ENCODE peak calls at places on chromosomes 4 and X, in nine cellular contexts. N, S, F, I, Y, U, T, K and D are unnamed samples.

GRCh38 chr4:109826719-109827118 is 1.1 kb upstream of the RRH start:
- DNase-seq in Y (no peak), K (no peak), F (peak), S (no peak), T (no peak), U (no peak), I (no peak), N (no peak), D (no peak)

GRCh38 chrX:49840679-49841078 is 11.6 kb downstream of the PAGE4 start:
- DNase-seq in I (no peak), K (peak), Y (peak), T (peak), U (peak), N (no peak), F (peak), S (peak), D (no peak)

GRCh38 chrX:26442340-26442739 is 226.4 kb downstream of the MAGEB5 start:
- DNase-seq in T (no peak), Y (no peak), N (no peak), S (no peak), K (no peak), U (peak), F (no peak), I (no peak), D (no peak)

GRCh38 chr4:150178161-150178560 is 99.9 kb downstream of the DCLK2 start:
- DNase-seq in T (no peak), K (no peak), I (no peak), F (peak), Y (no peak), U (no peak), S (no peak), N (no peak), D (no peak)

GRCh38 chrX:41452972-41453371 is 5.8 kb downstream of the NYX start:
- DNase-seq in S (no peak), Y (no peak), U (no peak), F (peak), T (no peak), N (no peak), K (no peak), I (no peak), D (no peak)

GRCh38 chr4:139540637-139541036 is 15.4 kb downstream of the SETD7 start:
- DNase-seq in Y (no peak), U (no peak), I (no peak), N (no peak), T (no peak), K (no peak), S (no peak), F (peak), D (no peak)

GRCh38 chrX:1727531-1728027 is 112.7 kb downstream of the ASMT start:
- DNase-seq in K (no peak), U (no peak), N (no peak), Y (no peak), T (peak), S (no peak), I (no peak), F (peak), D (no peak)

GRCh38 chr4:76305971-76306881 is at the start of gene STBD1:
- DNase-seq in K (peak), N (peak), U (peak), F (peak), S (peak), I (peak), T (peak), Y (no peak), D (no peak)

GRCh38 chr4:123390846-123391456 is 5.6 kb upstream of the SPRY1 start:
- DNase-seq in Y (no peak), F (no peak), U (peak), N (no peak), I (no peak), T (no peak), S (no peak), K (peak), D (no peak)

GRCh38 chr4:5036239-5036638 is 15.0 kb upstream of the STK32B start:
- DNase-seq in I (no peak), Y (no peak), U (no peak), F (peak), K (no peak), N (no peak), T (no peak), S (no peak), D (no peak)

GRCh38 chr4:176769519-176769918 is 23.2 kb downstream of the VEGFC start:
- DNase-seq in I (no peak), U (no peak), Y (no peak), F (peak), K (no peak), N (no peak), S (no peak), T (no peak), D (no peak)

GRCh38 chr4:90536408-90536807 is 409.2 kb downstream of the CCSER1 start:
- DNase-seq in F (no peak), T (no peak), N (no peak), Y (no peak), K (no peak), S (no peak), I (no peak), U (peak), D (no peak)

GRCh38 chr4:77022581-77023133 is 53.1 kb downstream of the CCNI start:
- DNase-seq in F (peak), S (no peak), Y (no peak), U (no peak), T (no peak), K (no peak), I (no peak), N (no peak), D (no peak)

GRCh38 chr4:99852199-99852718 is 35.6 kb downstream of the DAPP1 start:
- DNase-seq in Y (no peak), K (no peak), U (no peak), N (no peak), T (no peak), F (no peak), S (no peak), I (no peak), D (no peak)

GRCh38 chr4:7778524-7779193 is 161.0 kb downstream of the AFAP1 start:
- DNase-seq in F (no peak), I (no peak), U (no peak), S (no peak), N (no peak), K (no peak), Y (no peak), T (no peak), D (no peak)

GRCh38 chrX:154717824-154718223 is 33.1 kb downstream of the GAB3 start:
- DNase-seq in T (no peak), K (no peak), N (no peak), I (no peak), F (peak), Y (no peak), U (no peak), S (no peak), D (no peak)

GRCh38 chr4:80075995-80076394 is 3.0 kb upstream of the ANTXR2 start:
- DNase-seq in Y (no peak), U (no peak), S (no peak), K (no peak), F (no peak), T (no peak), I (no peak), N (no peak), D (no peak)

GRCh38 chrX:55452825-55453124 is 848 bp downstream of the MAGEH1 start:
- DNase-seq in K (peak), I (no peak), F (no peak), U (no peak), S (no peak), Y (no peak), T (no peak), N (no peak), D (no peak)

GRCh38 chr4:26542996-26543395 is 40.9 kb upstream of the TBC1D19 start:
- DNase-seq in U (no peak), I (no peak), T (no peak), Y (no peak), S (no peak), N (no peak), K (no peak), F (peak), D (no peak)

GRCh38 chrX:112614640-112615039 is 65.1 kb downstream of the LHFPL1 start:
- DNase-seq in I (no peak), Y (no peak), U (no peak), K (no peak), F (peak), S (no peak), T (no peak), N (no peak), D (no peak)

GRCh38 chrX:41198410-41198809 is 113.2 kb downstream of the USP9X start:
- DNase-seq in T (no peak), Y (no peak), N (peak), F (no peak), I (no peak), S (no peak), U (no peak), K (no peak), D (no peak)

GRCh38 chrX:150587585-150588503 is 19.4 kb downstream of the MTM1 start:
- DNase-seq in K (no peak), U (peak), F (peak), S (no peak), Y (peak), T (no peak), I (peak), N (no peak), D (peak)

GRCh38 chr4:148095346-148095923 is 346.8 kb downstream of the NR3C2 start:
- DNase-seq in K (no peak), I (no peak), N (no peak), U (no peak), S (no peak), Y (no peak), F (no peak), T (no peak), D (no peak)

GRCh38 chr4:25722964-25723363 is 67.3 kb downstream of the SLC34A2 start:
- DNase-seq in Y (no peak), F (no peak), T (no peak), S (no peak), U (no peak), I (no peak), N (no peak), K (no peak), D (no peak)